ENCODE peak calls at places on chromosome 5, in eight cellular contexts. J is ovary; L is CD8-positive, alpha-beta memory T cell; V is right lobe of liver; P is OCI-LY7; B is esophagus squamous epithelium; A is A549; G is stomach. H is an unnamed sample.

GRCh38 chr5:158943057-158943456 is 156.7 kb downstream of the EBF1 start:
- DNase-seq in G (no peak), V (no peak), A (peak; percentile 92), B (no peak), L (no peak), J (no peak), P (no peak), H (no peak)

GRCh38 chr5:14593326-14594036 is 11.9 kb downstream of the OTULINL start:
- DNase-seq in G (no peak), P (no peak), A (no peak), B (no peak), J (no peak), L (no peak), V (no peak), H (no peak)

GRCh38 chr5:36029914-36030313 is 36.8 kb downstream of the UGT3A2 start:
- DNase-seq in L (no peak), V (no peak), G (no peak), B (no peak), J (no peak), A (no peak), P (no peak), H (no peak)

GRCh38 chr5:10233505-10233904 is 16.2 kb downstream of the ATPSCKMT start:
- DNase-seq in J (no peak), V (no peak), A (peak; percentile 47), B (no peak), G (no peak), L (no peak), P (no peak), H (no peak)

GRCh38 chr5:127442085-127442484 is 75.4 kb upstream of the PRRC1 start:
- DNase-seq in V (no peak), G (no peak), L (no peak), A (peak; percentile 14), B (no peak), J (no peak), P (peak; percentile 8), H (peak; percentile 2)

GRCh38 chr5:105504-106080 is 13.6 kb downstream of the PLEKHG4B start:
- DNase-seq in P (no peak), J (no peak), G (no peak), A (no peak), V (no peak), L (no peak), B (no peak), H (no peak)

GRCh38 chr5:10538103-10538788 is 25.6 kb upstream of the ANKRD33B start:
- DNase-seq in G (no peak), B (no peak), P (no peak), J (no peak), A (no peak), V (no peak), L (no peak), H (no peak)

GRCh38 chr5:68898961-68899471 is 194.8 kb upstream of the SLC30A5 start:
- DNase-seq in J (no peak), A (no peak), G (no peak), P (no peak), V (no peak), L (no peak), B (no peak), H (no peak)

GRCh38 chr5:16918891-16919671 is 17.0 kb downstream of the MYO10 start:
- DNase-seq in B (no peak), G (no peak), L (no peak), P (no peak), V (no peak), J (no peak), A (no peak), H (no peak)

GRCh38 chr5:94849821-94850736 is 231.6 kb downstream of the SLF1 start:
- DNase-seq in V (no peak), L (no peak), B (no peak), J (no peak), A (peak; percentile 8), P (peak; percentile 79), G (no peak), H (peak; percentile 81)

GRCh38 chr5:82808960-82809359 is 268.2 kb downstream of the TMEM167A start:
- DNase-seq in J (no peak), P (no peak), L (no peak), B (no peak), V (no peak), A (no peak), G (no peak), H (no peak)

GRCh38 chr5:69485471-69485870 is 7.1 kb upstream of the OCLN start:
- DNase-seq in V (no peak), L (no peak), A (no peak), B (no peak), P (no peak), G (no peak), J (no peak), H (no peak)

GRCh38 chr5:122187426-122187825 is 58.1 kb downstream of the ZNF474 start:
- DNase-seq in P (no peak), L (no peak), B (no peak), V (no peak), A (no peak), J (no peak), G (no peak), H (no peak)

GRCh38 chr5:179816401-179817070 is 4.2 kb upstream of the SQSTM1 start:
- DNase-seq in G (no peak), A (no peak), V (no peak), B (no peak), P (no peak), L (no peak), J (peak; percentile 35), H (no peak)

GRCh38 chr5:107769531-107769930 is 98.8 kb upstream of the EFNA5 start:
- DNase-seq in V (no peak), A (no peak), J (no peak), P (no peak), B (no peak), L (no peak), G (no peak), H (no peak)

GRCh38 chr5:172573115-172573882 is 67.8 kb upstream of the NEURL1B start:
- DNase-seq in B (no peak), G (no peak), L (no peak), A (no peak), V (no peak), P (no peak), J (no peak), H (no peak)

DNA sequence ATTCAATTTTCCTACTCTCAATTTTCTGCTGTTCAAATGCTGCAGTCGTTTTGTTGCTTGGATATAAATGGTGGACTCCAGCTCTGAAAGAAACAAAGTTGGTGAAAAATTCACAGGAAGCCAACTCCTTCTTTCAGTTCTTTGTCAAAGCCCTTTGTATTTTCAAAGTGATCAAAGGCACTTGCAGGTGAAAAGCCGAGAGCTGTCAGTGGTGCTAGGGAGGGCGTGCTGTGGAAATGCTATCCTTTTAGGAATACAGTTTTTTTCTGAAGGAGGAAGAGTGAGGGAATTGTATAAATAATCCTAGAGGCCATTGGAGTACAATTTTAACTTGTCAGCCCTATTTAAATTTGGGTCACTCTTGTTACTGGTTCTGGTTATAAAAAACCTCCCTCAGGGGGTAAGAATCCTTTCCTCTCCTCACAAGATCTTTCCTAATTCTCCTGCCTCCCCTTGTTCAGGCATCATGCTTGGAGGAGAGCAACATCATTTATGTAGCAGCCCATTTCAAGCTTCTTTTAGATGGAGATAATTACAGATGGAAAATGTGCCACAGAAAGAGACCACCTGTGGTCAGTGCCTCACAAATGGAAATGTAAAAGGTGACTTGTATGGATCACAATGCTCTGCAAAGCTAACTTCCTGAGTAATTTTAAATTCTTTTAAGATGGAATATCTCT is 62.5 kb upstream of the GHR start:
- DNase-seq in J (no peak), V (no peak), B (no peak), L (no peak), G (no peak), A (no peak), P (no peak), H (no peak)
- H3K4me3 ChIP-seq in J (no peak overlapping the region), V (no peak overlapping the region), B (no peak overlapping the region), L (no peak overlapping the region), G (no peak overlapping the region), A (no peak overlapping the region), P (no peak overlapping the region), H (no peak overlapping the region)

DNA sequence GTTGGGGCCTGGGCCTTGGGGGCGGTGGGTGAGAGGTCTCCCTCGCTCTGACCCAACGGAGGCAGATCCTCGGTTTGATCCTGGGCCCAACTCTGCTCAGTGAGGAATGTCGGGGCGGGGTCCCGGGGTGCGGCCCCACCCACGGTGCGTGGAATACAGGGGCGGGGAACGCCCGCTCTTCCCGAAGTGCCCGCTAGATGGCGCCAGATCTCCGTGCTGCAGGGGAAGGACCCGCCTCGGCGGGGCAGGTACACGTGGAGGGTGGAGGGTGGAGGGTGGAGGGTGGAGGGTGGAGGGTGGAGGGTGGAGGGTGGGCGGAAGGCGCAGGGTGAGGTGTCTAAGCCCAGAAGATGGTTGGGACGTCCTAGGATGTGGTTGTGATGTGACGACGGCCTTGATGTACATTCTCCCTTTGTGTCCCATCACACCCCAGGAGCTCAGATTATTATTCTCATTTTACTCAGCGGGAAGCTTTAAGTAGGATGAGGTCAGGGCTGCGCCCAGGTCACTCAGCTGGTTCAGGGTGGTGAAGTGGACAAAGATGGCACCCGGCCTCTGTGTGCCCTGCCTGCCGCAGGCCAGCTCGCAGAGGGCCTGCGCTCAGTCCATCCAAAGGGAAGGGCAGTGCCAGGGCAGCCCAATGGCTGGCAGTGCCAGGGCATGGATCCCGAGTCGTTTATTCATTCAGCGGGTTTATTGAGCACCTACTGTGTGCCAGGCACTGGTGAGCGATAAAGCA is 9.4 kb upstream of the RPS14 start:
- DNase-seq in B (no peak), V (peak; percentile 81), L (peak; percentile 84), J (peak; percentile 73), A (peak; percentile 81), G (peak; percentile 88), P (peak; percentile 84), H (peak; percentile 59)
- H3K4me3 ChIP-seq in B (no peak overlapping the region), V (no peak overlapping the region), L (no peak overlapping the region), J (no peak overlapping the region), A (peak overlapping the region; percentile 31), G (peak overlapping the region; percentile 34), P (no peak overlapping the region), H (peak overlapping the region; percentile 22)

GRCh38 chr5:143166661-143167420 is 236.6 kb downstream of the NR3C1 start:
- DNase-seq in L (no peak), V (peak; percentile 60), A (no peak), G (no peak), P (no peak), J (no peak), B (no peak), H (no peak)

GRCh38 chr5:143170104-143170503 is 233.4 kb downstream of the NR3C1 start:
- DNase-seq in J (no peak), B (no peak), P (no peak), L (no peak), V (no peak), A (no peak), G (no peak), H (no peak)

GRCh38 chr5:143166080-143166479 is 237.4 kb downstream of the NR3C1 start:
- DNase-seq in V (no peak), G (no peak), L (no peak), B (no peak), P (no peak), J (no peak), A (no peak), H (no peak)

GRCh38 chr5:143168877-143169810 is 234.3 kb downstream of the NR3C1 start:
- DNase-seq in V (no peak), G (no peak), J (no peak), A (no peak), B (no peak), P (no peak), L (no peak), H (no peak)

GRCh38 chr5:143168171-143168681 is 235.3 kb downstream of the NR3C1 start:
- DNase-seq in J (no peak), G (no peak), B (no peak), P (no peak), L (no peak), A (no peak), V (no peak), H (no peak)
- H3K4me3 ChIP-seq in J (no peak overlapping the region), G (no peak overlapping the region), B (no peak overlapping the region), P (no peak overlapping the region), L (no peak overlapping the region), A (no peak overlapping the region), V (no peak overlapping the region), H (no peak overlapping the region)

GRCh38 chr5:97101189-97101910 is 41.1 kb downstream of the LIX1 start:
- DNase-seq in V (no peak), L (no peak), A (no peak), J (no peak), P (no peak), G (no peak), B (no peak), H (no peak)
- H3K4me3 ChIP-seq in V (no peak overlapping the region), L (no peak overlapping the region), A (no peak overlapping the region), J (no peak overlapping the region), P (no peak overlapping the region), G (no peak overlapping the region), B (no peak overlapping the region), H (no peak overlapping the region)